ENCODE peak calls at places on chromosomes 4 and X, in seven cellular contexts. W, N, C, D, J, M and V are unnamed samples.
A peak's percentile ranks its signal among the peaks of the same experiment; 100 is the strongest.

GRCh38 chr4:22315643-22316042 is 200.2 kb downstream of the ADGRA3 start:
- DNase-seq in W (no peak), N (no peak), C (peak; percentile 8), D (no peak), J (no peak), M (peak; percentile 2), V (peak; percentile 2)

GRCh38 chrX:37746268-37746931 is 33.5 kb upstream of the CYBB start:
- DNase-seq in W (no peak), N (no peak), C (no peak), D (no peak), J (no peak), M (no peak), V (peak; percentile 76)

GRCh38 chr4:184368290-184368689 is 106.1 kb downstream of the IRF2 start:
- DNase-seq in W (no peak), N (no peak), C (no peak), D (no peak), J (no peak), M (no peak), V (no peak)

GRCh38 chr4:141004844-141005243 is 128.4 kb downstream of the RNF150 start:
- DNase-seq in W (no peak), N (no peak), C (no peak), D (no peak), J (no peak), M (no peak), V (no peak)

GRCh38 chr4:5945171-5945570 is 52.3 kb upstream of the CRMP1 start:
- DNase-seq in W (no peak), N (no peak), C (no peak), D (no peak), J (no peak), M (no peak), V (no peak)

GRCh38 chrX:155225774-155226173 is 9.5 kb downstream of the VBP1 start:
- DNase-seq in W (no peak), N (no peak), C (no peak), D (no peak), J (no peak), M (no peak), V (no peak)

GRCh38 chr4:48226199-48226598 is 43.4 kb downstream of the TEC start:
- DNase-seq in W (no peak), N (no peak), C (no peak), D (no peak), J (no peak), M (no peak), V (no peak)

GRCh38 chrX:38939067-38939466 is 137.8 kb downstream of the MID1IP1 start:
- DNase-seq in W (no peak), N (no peak), C (peak; percentile 60), D (no peak), J (peak; percentile 44), M (peak; percentile 74), V (no peak)

GRCh38 chr4:7463584-7464258 is 29.0 kb upstream of the PSAPL1 start:
- DNase-seq in W (no peak), N (no peak), C (peak; percentile 4), D (no peak), J (no peak), M (peak; percentile 4), V (no peak)

GRCh38 chr4:7460591-7460990 is 25.9 kb upstream of the PSAPL1 start:
- DNase-seq in W (no peak), N (no peak), C (no peak), D (no peak), J (no peak), M (peak; percentile 47), V (no peak)

GRCh38 chr4:7462509-7462971 is 27.8 kb upstream of the PSAPL1 start:
- DNase-seq in W (no peak), N (no peak), C (peak; percentile 23), D (peak; percentile 17), J (no peak), M (peak; percentile 20), V (no peak)

GRCh38 chr4:7459471-7459870 is 24.7 kb upstream of the PSAPL1 start:
- DNase-seq in W (no peak), N (no peak), C (no peak), D (no peak), J (no peak), M (no peak), V (no peak)

DNA sequence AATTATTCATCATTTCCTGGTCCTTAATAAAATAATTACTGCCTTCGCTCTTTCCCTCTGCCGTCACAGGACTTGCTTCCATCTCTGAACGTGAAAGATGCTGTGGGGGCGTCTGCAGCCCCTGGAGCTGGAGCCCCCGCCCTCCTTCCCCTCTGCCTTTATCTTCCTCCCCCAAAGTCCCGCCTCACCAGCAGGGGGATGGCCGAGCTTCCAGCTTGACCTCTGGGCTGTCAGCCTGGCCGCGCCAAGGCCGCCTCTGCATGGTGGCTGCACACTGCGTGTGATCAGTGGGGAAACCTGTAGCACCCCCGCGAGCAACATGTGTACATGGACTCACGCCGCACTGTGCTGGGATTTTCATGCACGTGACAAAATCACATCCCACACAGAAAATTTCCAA is 26.4 kb upstream of the PSAPL1 start:
- DNase-seq in W (no peak), N (peak; percentile 66), C (no peak), D (no peak), J (no peak), M (no peak), V (no peak)
- TF ChIP-seq CTCF in W (no peak), N (no peak), C (no peak), D (no peak), J (no peak), M (peak; percentile 20), V (no peak)

DNA sequence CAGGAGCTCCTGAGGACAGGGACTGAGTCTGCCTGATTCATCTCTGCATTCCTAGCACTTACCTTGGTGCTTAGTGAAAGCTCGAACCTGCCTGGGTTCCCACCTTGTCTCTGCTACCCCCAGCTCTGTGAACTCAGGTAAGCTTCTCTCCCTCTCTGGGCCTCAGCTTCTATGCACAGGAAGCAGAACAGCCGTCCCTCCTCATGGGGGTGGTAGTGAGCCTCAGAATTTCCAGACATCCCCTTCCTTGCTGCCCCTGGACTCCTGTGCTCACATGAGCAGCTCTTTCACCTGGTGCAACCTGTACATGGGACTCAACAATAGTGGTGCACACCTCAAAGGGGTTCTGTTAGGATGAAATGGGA is 50.8 kb downstream of the HTRA3 start:
- DNase-seq in W (no peak), N (no peak), C (no peak), D (no peak), J (no peak), M (no peak), V (peak; percentile 12)
- TF ChIP-seq CTCF in W (peak; percentile 27), N (no peak), C (no peak), D (no peak), J (no peak), M (peak; percentile 17), V (no peak)

GRCh38 chrX:68685722-68686683 is 38.5 kb downstream of the STARD8 start:
- DNase-seq in W (peak; percentile 60), N (peak; percentile 88), C (peak; percentile 45), D (peak; percentile 31), J (no peak), M (peak; percentile 87), V (peak; percentile 39)
- TF ChIP-seq CTCF in W (peak; percentile 25), N (no peak), C (no peak), D (no peak), J (no peak), M (peak; percentile 38), V (no peak)

GRCh38 chr4:104015680-104016079 is 295.9 kb upstream of the TACR3 start:
- DNase-seq in W (no peak), N (no peak), C (no peak), D (no peak), J (no peak), M (peak; percentile 2), V (no peak)
- TF ChIP-seq CTCF in W (peak; percentile 26), N (no peak), C (no peak), D (peak; percentile 25), J (no peak), M (no peak), V (no peak)

GRCh38 chrX:7147978-7148824 is at the start of gene PUDP:
- DNase-seq in W (peak; percentile 87), N (peak; percentile 97), C (peak; percentile 59), D (peak; percentile 73), J (peak; percentile 78), M (peak; percentile 82), V (peak; percentile 82)
- TF ChIP-seq CTCF in W (peak; percentile 25), N (peak; percentile 35), C (no peak), D (no peak), J (peak; percentile 29), M (no peak), V (no peak)

GRCh38 chr4:153232768-153233167 is 28.5 kb downstream of the TRIM2 start:
- DNase-seq in W (peak; percentile 44), N (no peak), C (no peak), D (peak; percentile 24), J (no peak), M (no peak), V (no peak)
- TF ChIP-seq CTCF in W (peak; percentile 32), N (no peak), C (no peak), D (no peak), J (no peak), M (peak; percentile 10), V (no peak)